ENCODE peak calls at places on chromosomes 11 and 22, in five cellular contexts. W is hypothalamus, D is WTC11, P is endodermal cell, L is cardiac muscle cell. I is an unnamed sample.

GRCh38 chr11:69644071-69644961 is 3.4 kb downstream of the CCND1 start:
- DNase-seq in L (peak), W (no peak), P (peak), D (no peak), I (peak)

GRCh38 chr11:12066799-12067508 is 43.4 kb upstream of the MICAL2 start:
- DNase-seq in P (peak), L (peak), W (no peak), D (no peak), I (peak)

GRCh38 chr11:134034496-134035381 is 34.1 kb upstream of the JAM3 start:
- DNase-seq in W (no peak), D (no peak), P (no peak), L (no peak), I (no peak)

GRCh38 chr11:64566042-64566914 is 24.7 kb upstream of the SLC22A12 start:
- DNase-seq in W (peak), L (peak), D (peak), P (peak), I (peak)

GRCh38 chr22:48740731-48741405 is 1086.8 kb downstream of the BRD1 start:
- DNase-seq in P (peak), W (no peak), L (no peak), D (peak), I (no peak)

GRCh38 chr22:36439481-36440271 is 41.8 kb downstream of the TXN2 start:
- DNase-seq in D (no peak), W (no peak), P (peak), L (no peak), I (no peak)

GRCh38 chr11:94469416-94469815 is 24.2 kb downstream of the MRE11 start:
- DNase-seq in W (no peak), D (no peak), L (no peak), P (no peak), I (no peak)

GRCh38 chr22:44107341-44107740 is 73.4 kb upstream of the PARVG start:
- DNase-seq in D (peak), W (no peak), P (peak), L (no peak), I (no peak)

GRCh38 chr22:17980013-17980510 is 44.3 kb downstream of the MICAL3 start:
- DNase-seq in P (no peak), D (no peak), W (no peak), L (no peak), I (no peak)

GRCh38 chr11:76630600-76630999 is 39.9 kb downstream of the LRRC32 start:
- DNase-seq in D (no peak), P (no peak), W (no peak), L (no peak), I (no peak)

GRCh38 chr11:71563401-71563800 is 2.0 kb upstream of the KRTAP5-10 start:
- DNase-seq in L (peak), P (peak), D (peak), W (no peak), I (no peak)

GRCh38 chr11:122584670-122585069 is 70.9 kb upstream of the UBASH3B start:
- DNase-seq in W (no peak), P (no peak), L (no peak), D (no peak), I (no peak)

GRCh38 chr11:44258190-44258489 is 51.8 kb downstream of the ALX4 start:
- DNase-seq in L (no peak), W (no peak), D (no peak), P (no peak), I (peak)

GRCh38 chr22:27839261-27839660 is 37.7 kb upstream of the MN1 start:
- DNase-seq in W (no peak), L (no peak), P (peak), D (no peak), I (peak)